ENCODE peak calls at places on chromosomes 13 and 19, in five cellular contexts. C, I, W, Y and Q are unnamed samples.

GRCh38 chr19:31253816-31254551 is 95.3 kb downstream of the TSHZ3 start:
- DNase-seq in I (no peak), Y (no peak), W (no peak), C (peak; percentile 51), Q (peak; percentile 33)

GRCh38 chr19:51359294-51359693 is 6.9 kb downstream of the ETFB start:
- DNase-seq in I (no peak), Y (no peak), C (peak; percentile 91), W (peak; percentile 83), Q (peak; percentile 93)

GRCh38 chr19:53870485-53870844 is 2.8 kb downstream of the MYADM start:
- DNase-seq in I (peak; percentile 70), W (no peak), Y (no peak), C (no peak), Q (no peak)

GRCh38 chr19:3479819-3480215 is 508 bp downstream of the SMIM24 start:
- DNase-seq in Y (no peak), C (no peak), I (peak; percentile 55), W (no peak), Q (no peak)

GRCh38 chr19:30076751-30077670 is 135.0 kb downstream of the URI1 start:
- DNase-seq in W (no peak), I (no peak), Y (no peak), C (no peak), Q (no peak)

GRCh38 chr13:42478531-42479156 is 95.3 kb upstream of the TNFSF11 start:
- DNase-seq in Y (peak; percentile 37), I (no peak), C (peak; percentile 57), W (peak; percentile 60), Q (peak; percentile 39)

GRCh38 chr13:109816112-109816978 is 30.0 kb upstream of the IRS2 start:
- DNase-seq in Y (no peak), W (no peak), I (no peak), C (no peak), Q (no peak)

GRCh38 chr13:51797664-51798488 is 6.1 kb downstream of the DHRS12 start:
- DNase-seq in C (peak; percentile 59), W (peak; percentile 40), Y (peak; percentile 64), I (peak; percentile 42), Q (peak; percentile 71)

GRCh38 chr19:11299946-11300810 is 4.2 kb downstream of the TSPAN16 start:
- DNase-seq in C (no peak), W (no peak), I (no peak), Y (no peak), Q (no peak)

GRCh38 chr19:46603195-46603637 is 2.1 kb downstream of the CALM3 start:
- DNase-seq in W (no peak), C (no peak), Y (no peak), I (peak; percentile 85), Q (no peak)

GRCh38 chr13:60790620-60791019 is 393.6 kb downstream of the TDRD3 start:
- DNase-seq in I (no peak), C (no peak), W (no peak), Y (no peak), Q (no peak)

GRCh38 chr13:20305587-20305986 is 73.5 kb upstream of the GJB6 start:
- DNase-seq in Y (no peak), W (no peak), I (no peak), C (no peak), Q (no peak)

GRCh38 chr13:63586467-63586866 is 2170.8 kb upstream of the PCDH20 start:
- DNase-seq in W (no peak), Y (no peak), I (no peak), C (no peak), Q (no peak)

GRCh38 chr19:2271516-2272103 is 10.4 kb downstream of the PEAK3 start:
- DNase-seq in I (no peak), Y (no peak), W (peak; percentile 55), C (peak; percentile 71), Q (peak; percentile 63)

GRCh38 chr13:40442191-40442590 is 224.2 kb downstream of the FOXO1 start:
- DNase-seq in Y (peak; percentile 82), I (no peak), C (no peak), W (no peak), Q (no peak)

GRCh38 chr13:22369090-22369489 is 698.2 kb downstream of the FGF9 start:
- DNase-seq in C (no peak), I (no peak), W (no peak), Y (no peak), Q (no peak)

GRCh38 chr19:53583181-53583580 is 45.2 kb downstream of the ZNF331 start:
- DNase-seq in I (no peak), C (no peak), Y (no peak), W (no peak), Q (no peak)

GRCh38 chr13:41942462-41943094 is 18.3 kb downstream of the VWA8 start:
- DNase-seq in I (no peak), Y (peak; percentile 39), C (peak; percentile 69), W (peak; percentile 63), Q (peak; percentile 63)

GRCh38 chr19:11142528-11143171 is 12.9 kb downstream of the SPC24 start:
- DNase-seq in I (peak; percentile 74), C (peak; percentile 96), W (peak; percentile 93), Y (peak; percentile 86), Q (peak; percentile 96)

GRCh38 chr19:58398545-58398944 is 3.1 kb downstream of the RNF225 start:
- DNase-seq in W (no peak), I (no peak), C (no peak), Y (no peak), Q (no peak)

GRCh38 chr19:58401825-58402433 is 6.5 kb downstream of the RNF225 start:
- DNase-seq in W (no peak), Y (no peak), C (no peak), I (no peak), Q (no peak)

GRCh38 chr19:58400638-58400915 is 5.1 kb downstream of the RNF225 start:
- DNase-seq in Y (no peak), I (no peak), C (no peak), W (no peak), Q (no peak)

GRCh38 chr19:58399903-58400637 is 4.6 kb downstream of the RNF225 start:
- DNase-seq in C (no peak), W (no peak), Y (no peak), I (no peak), Q (no peak)

DNA sequence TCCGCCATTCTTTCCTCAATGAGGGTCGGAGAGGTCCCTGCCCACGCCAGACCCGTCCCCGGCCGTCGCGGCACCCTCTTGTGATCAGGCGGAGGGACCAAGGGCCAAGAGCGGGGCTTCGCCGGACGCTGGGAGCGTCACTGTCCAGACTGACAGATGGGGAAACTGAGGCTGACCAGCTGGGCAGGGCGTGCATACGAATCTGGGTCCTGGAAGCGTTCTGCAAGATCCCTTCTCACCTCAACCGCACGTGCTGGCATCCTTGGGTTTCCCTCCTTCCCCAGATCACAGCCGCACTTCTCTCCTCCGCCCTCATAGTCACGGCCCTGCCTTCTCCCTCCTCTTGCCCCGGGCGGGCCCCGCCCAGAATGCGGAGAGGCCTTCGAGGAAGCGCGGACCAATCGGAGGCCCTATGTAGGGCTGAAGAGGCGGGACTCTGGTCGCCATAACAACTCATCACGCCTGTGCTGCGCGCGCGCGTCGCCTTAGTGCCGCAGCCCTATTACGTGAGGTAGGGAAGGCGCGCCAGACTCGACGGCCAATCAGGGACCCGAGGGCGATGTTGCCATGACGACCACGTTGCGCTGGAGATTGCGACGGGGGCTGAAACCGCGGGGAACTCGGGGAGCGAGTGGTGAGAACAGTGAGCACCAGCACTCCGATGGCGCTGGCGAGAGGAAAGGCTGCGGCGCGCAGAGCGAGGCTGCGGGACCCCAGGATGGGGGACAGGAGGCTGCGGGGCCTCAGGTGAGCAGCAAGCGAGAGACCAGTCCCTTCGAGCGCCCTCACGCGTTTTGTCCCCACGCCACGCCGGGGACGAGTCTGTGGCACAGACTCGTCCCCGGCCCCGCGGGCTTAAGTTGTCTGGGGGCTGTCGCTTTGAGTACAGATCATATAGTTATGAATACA is 5.7 kb downstream of the RNF225 start:
- DNase-seq in Y (peak; percentile 99), I (peak; percentile 100), C (peak; percentile 99), W (peak; percentile 99), Q (peak; percentile 100)
- TF ChIP-seq CTCF in Y (peak; percentile 4), I (no peak), C (no peak), W (no peak), Q (no peak)

GRCh38 chr13:106507560-106508274 is 27.7 kb downstream of the EFNB2 start:
- DNase-seq in I (no peak), W (peak; percentile 96), C (peak; percentile 91), Y (no peak), Q (peak; percentile 97)
- TF ChIP-seq CTCF in I (no peak), W (no peak), C (no peak), Y (no peak), Q (no peak)

GRCh38 chr13:31797154-31797775 is 57.9 kb downstream of the RXFP2 start:
- DNase-seq in C (peak; percentile 79), Y (peak; percentile 26), I (no peak), W (peak; percentile 17), Q (peak; percentile 70)
- TF ChIP-seq CTCF in C (peak; percentile 50), Y (peak; percentile 57), I (no peak), W (peak; percentile 52), Q (peak; percentile 50)

GRCh38 chr19:18939922-18940775 is 868 bp downstream of the HOMER3 start:
- DNase-seq in I (peak; percentile 36), Y (peak; percentile 47), W (no peak), C (peak; percentile 40), Q (peak; percentile 46)

GRCh38 chr19:18942692-18943091 is 1.7 kb upstream of the HOMER3 start:
- DNase-seq in I (no peak), C (no peak), W (no peak), Y (no peak), Q (no peak)

GRCh38 chr19:18941628-18942354 is 774 bp upstream of the HOMER3 start:
- DNase-seq in C (no peak), Y (no peak), W (no peak), I (no peak), Q (no peak)

GRCh38 chr19:18939163-18939562 is 1.9 kb downstream of the HOMER3 start:
- DNase-seq in W (no peak), C (no peak), I (no peak), Y (no peak), Q (no peak)

DNA sequence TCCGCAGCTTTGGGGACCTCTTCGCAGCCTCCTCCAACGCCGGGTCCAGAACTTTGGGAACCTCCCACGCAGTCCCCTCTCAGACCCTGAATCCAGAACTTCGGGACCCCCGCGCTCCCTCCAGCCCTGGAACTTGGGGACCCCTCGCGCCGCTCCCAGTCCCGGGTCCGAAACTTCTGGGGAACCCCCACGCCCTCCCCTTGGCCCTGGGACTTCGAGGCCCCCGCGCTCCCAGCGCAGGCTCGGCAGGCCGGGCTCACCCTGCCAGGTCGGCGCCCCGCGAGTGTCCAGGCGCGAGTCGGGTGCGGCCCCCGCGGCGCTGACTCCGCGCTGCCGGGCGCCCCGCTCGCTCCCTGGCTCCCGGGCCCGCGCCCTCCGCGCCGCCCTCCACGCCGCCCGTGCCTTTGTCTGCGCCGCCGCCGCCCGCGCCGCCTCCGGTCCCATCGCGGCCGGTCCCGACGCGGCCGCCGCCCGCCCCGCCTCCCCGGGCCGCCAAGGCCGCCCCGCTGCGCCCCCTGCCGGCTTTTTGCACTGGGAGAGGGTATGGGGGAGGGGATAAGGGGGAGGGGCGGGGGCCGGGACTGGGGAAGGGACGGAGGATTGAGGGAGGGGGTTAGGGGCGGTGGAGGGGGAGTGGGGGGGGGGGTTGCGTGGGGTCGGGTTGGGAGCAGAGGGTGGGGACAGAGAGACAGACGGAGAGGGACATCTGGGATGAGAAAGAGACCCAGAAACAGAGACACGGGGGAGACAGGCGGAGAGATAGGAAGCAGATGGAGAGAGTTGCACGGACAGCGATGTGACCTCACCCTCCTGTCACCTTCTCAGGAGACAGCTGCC is at the start of gene HOMER3:
- DNase-seq in Y (peak; percentile 90), C (peak; percentile 43), I (peak; percentile 84), W (peak; percentile 29), Q (peak; percentile 50)
- TF ChIP-seq CTCF in Y (peak; percentile 21), C (peak; percentile 56), I (no peak), W (peak; percentile 56), Q (peak; percentile 39)

DNA sequence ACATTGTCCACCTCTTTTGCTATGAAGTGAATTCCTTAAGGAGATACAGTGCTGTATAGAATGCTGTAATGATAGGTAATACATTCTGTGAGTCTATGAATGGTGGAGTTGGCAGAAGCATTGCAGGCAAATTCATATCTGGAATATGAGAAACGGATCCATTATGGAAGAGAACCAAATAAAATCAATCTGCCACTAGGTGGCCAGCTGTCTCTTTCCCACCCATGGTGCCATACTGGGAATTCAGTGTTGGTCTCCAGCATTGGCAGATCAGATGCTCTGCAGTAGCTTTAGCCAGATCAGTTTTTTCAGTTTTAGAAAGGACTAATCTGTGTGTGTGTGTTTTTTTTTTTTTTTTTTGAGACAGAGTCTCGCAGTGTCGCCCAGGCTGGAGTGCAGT is 27.6 kb downstream of the DNAJC3 start:
- DNase-seq in W (peak; percentile 4), Y (no peak), I (no peak), C (no peak), Q (no peak)
- TF ChIP-seq CTCF in W (peak; percentile 57), Y (peak; percentile 30), I (no peak), C (no peak), Q (peak; percentile 42)